ENCODE peak calls at places on chromosomes 12 and 14, in ten cellular contexts. V is endothelial cell of umbilical vein, L is neuronal stem cell, K is SK-N-SH, Z is A549, S is hepatocyte, T is IMR-90, E is GM23248, J is HCT116, D is astrocyte. X is an unnamed sample. For H3K4me1, the result is how much of the 10 kb centered on the place peaks cover.

GRCh38 chr12:1540690-1541089 is 53.7 kb downstream of the FBXL14 start:
- DNase-seq in V (no peak), L (no peak), K (no peak), Z (no peak), S (no peak), T (peak), E (peak), J (peak), D (peak), X (peak)

GRCh38 chr12:120874547-120875245 is 29.5 kb downstream of the SPPL3 start:
- DNase-seq in V (no peak), L (no peak), K (no peak), Z (no peak), S (no peak), T (no peak), E (no peak), J (no peak), D (no peak), X (no peak)

GRCh38 chr12:71315328-71315960 is 124.2 kb upstream of the LGR5 start:
- DNase-seq in V (no peak), L (no peak), K (no peak), Z (no peak), S (no peak), T (no peak), E (no peak), J (no peak), D (no peak), X (no peak)

GRCh38 chr14:100734031-100734990 is 7.6 kb downstream of the DLK1 start:
- DNase-seq in V (no peak), L (no peak), K (peak), Z (no peak), S (no peak), T (no peak), E (no peak), J (no peak), D (no peak), X (peak)

GRCh38 chr12:58886474-58886873 is 33.8 kb downstream of the LRIG3 start:
- DNase-seq in V (no peak), L (no peak), K (no peak), Z (no peak), S (no peak), T (no peak), E (no peak), J (no peak), D (no peak), X (no peak)

GRCh38 chr12:108173160-108173559 is 44.1 kb downstream of the WSCD2 start:
- DNase-seq in V (no peak), L (no peak), K (no peak), Z (no peak), S (no peak), T (no peak), E (no peak), J (no peak), D (no peak), X (no peak)

GRCh38 chr14:24353551-24354529 is 14.0 kb upstream of the RIPK3 start:
- DNase-seq in V (no peak), L (no peak), K (no peak), Z (no peak), S (peak), T (peak), E (peak), J (no peak), D (peak), X (peak)

GRCh38 chr14:29993148-29993547 is 65.5 kb upstream of the PRKD1 start:
- DNase-seq in V (no peak), L (no peak), K (no peak), Z (no peak), S (peak), T (no peak), E (no peak), J (no peak), D (no peak), X (no peak)

GRCh38 chr12:10672231-10672868 is 1.5 kb downstream of the STYK1 start:
- DNase-seq in V (no peak), L (no peak), K (no peak), Z (no peak), S (no peak), T (no peak), E (no peak), J (no peak), D (no peak), X (no peak)

GRCh38 chr12:108826115-108826806 is 31.1 kb downstream of the SSH1 start:
- DNase-seq in V (peak), L (no peak), K (peak), Z (no peak), S (peak), T (peak), E (peak), J (no peak), D (peak), X (peak)

GRCh38 chr14:91829511-91829910 is 37.8 kb downstream of the TC2N start:
- DNase-seq in V (no peak), L (no peak), K (no peak), Z (no peak), S (no peak), T (no peak), E (no peak), J (no peak), D (no peak), X (no peak)

GRCh38 chr12:52358575-52359350 is 8.5 kb downstream of the KRT85 start:
- DNase-seq in V (no peak), L (no peak), K (no peak), Z (no peak), S (no peak), T (no peak), E (no peak), J (no peak), D (no peak), X (peak)

GRCh38 chr14:23512156-23512555 is 39.4 kb downstream of the ZFHX2 start:
- DNase-seq in V (no peak), L (no peak), K (peak), Z (no peak), S (no peak), T (no peak), E (peak), J (no peak), D (peak), X (peak)

GRCh38 chr12:58919271-58920101 is 818 bp downstream of the LRIG3 start:
- DNase-seq in V (peak), L (peak), K (no peak), Z (peak), S (peak), T (peak), E (peak), J (no peak), D (peak), X (peak)

GRCh38 chr14:103121846-103122577 is 1.2 kb upstream of the TNFAIP2 start:
- DNase-seq in V (peak), L (no peak), K (peak), Z (peak), S (peak), T (peak), E (peak), J (no peak), D (peak), X (peak)

GRCh38 chr12:1576410-1577240 is 17.8 kb downstream of the FBXL14 start:
- DNase-seq in V (no peak), L (no peak), K (peak), Z (no peak), S (peak), T (peak), E (peak), J (no peak), D (peak), X (peak)

GRCh38 chr12:79685068-79685467 is 5.7 kb downstream of the PAWR start:
- DNase-seq in V (peak), L (no peak), K (no peak), Z (peak), S (no peak), T (peak), E (peak), J (no peak), D (peak), X (no peak)

GRCh38 chr12:12804011-12804410 is 9.1 kb upstream of the DDX47 start:
- DNase-seq in V (peak), L (no peak), K (no peak), Z (peak), S (peak), T (peak), E (peak), J (no peak), D (no peak), X (peak)

GRCh38 chr12:32558941-32559340 is 120.2 kb upstream of the DNM1L start:
- DNase-seq in V (no peak), L (no peak), K (no peak), Z (no peak), S (no peak), T (peak), E (peak), J (no peak), D (no peak), X (peak)

GRCh38 chr14:33564774-33565630 is 385.9 kb downstream of the EGLN3 start:
- DNase-seq in V (peak), L (no peak), K (no peak), Z (no peak), S (no peak), T (peak), E (peak), J (no peak), D (peak), X (no peak)

GRCh38 chr12:55686366-55687010 is 21.2 kb downstream of the ITGA7 start:
- DNase-seq in V (no peak), L (no peak), K (no peak), Z (no peak), S (no peak), T (no peak), E (peak), J (no peak), D (no peak), X (peak)

GRCh38 chr14:59240356-59240755 is 51.9 kb downstream of the DAAM1 start:
- DNase-seq in V (no peak), L (no peak), K (no peak), Z (no peak), S (no peak), T (no peak), E (no peak), J (no peak), D (no peak), X (no peak)

GRCh38 chr12:55742719-55743130 is at the start of gene GDF11:
- DNase-seq in V (peak), L (peak), K (no peak), Z (peak), S (peak), T (peak), E (peak), J (no peak), D (peak), X (peak)

GRCh38 chr14:92719890-92720323 is 28.5 kb downstream of the LGMN start:
- DNase-seq in V (no peak), L (no peak), K (no peak), Z (no peak), S (peak), T (no peak), E (peak), J (no peak), D (no peak), X (peak)

GRCh38 chr12:103677341-103677740 is 90.3 kb downstream of the STAB2 start:
- DNase-seq in V (no peak), L (no peak), K (no peak), Z (no peak), S (no peak), T (no peak), E (no peak), J (no peak), D (no peak), X (no peak)

GRCh38 chr12:44286336-44286735 is 450.5 kb downstream of the TMEM117 start:
- DNase-seq in V (peak), L (no peak), K (no peak), Z (no peak), S (no peak), T (peak), E (peak), J (no peak), D (peak), X (no peak)

GRCh38 chr12:12811343-12811742 is 1.8 kb upstream of the DDX47 start:
- DNase-seq in V (no peak), L (no peak), K (no peak), Z (no peak), S (no peak), T (no peak), E (no peak), J (no peak), D (no peak), X (no peak)

GRCh38 chr14:64736271-64737131 is 32.3 kb downstream of the PLEKHG3 start:
- DNase-seq in V (no peak), L (no peak), K (no peak), Z (no peak), S (peak), T (no peak), E (no peak), J (no peak), D (no peak), X (no peak)
- H3K4me2 ChIP-seq in V (no peak), L (no peak), K (no peak), Z (no peak), S (no peak), T (no peak), E (no peak), J (no peak), D (no peak), X (no peak)

GRCh38 chr14:89416002-89416995 is 734 bp downstream of the FOXN3 start:
- DNase-seq in V (peak), L (peak), K (peak), Z (peak), S (peak), T (peak), E (peak), J (peak), D (peak), X (peak)

GRCh38 chr14:89417111-89417468 is at the start of gene FOXN3:
- DNase-seq in V (peak), L (peak), K (peak), Z (peak), S (peak), T (peak), E (peak), J (peak), D (peak), X (peak)

GRCh38 chr14:89411976-89412375 is 5.1 kb downstream of the FOXN3 start:
- DNase-seq in V (no peak), L (no peak), K (no peak), Z (no peak), S (no peak), T (no peak), E (no peak), J (no peak), D (no peak), X (no peak)

GRCh38 chr14:89417469-89418225 is 614 bp upstream of the FOXN3 start:
- DNase-seq in V (peak), L (peak), K (peak), Z (peak), S (peak), T (peak), E (peak), J (peak), D (peak), X (peak)

GRCh38 chr14:89415139-89415538 is 1.9 kb downstream of the FOXN3 start:
- DNase-seq in V (peak), L (no peak), K (no peak), Z (no peak), S (no peak), T (no peak), E (peak), J (no peak), D (no peak), X (no peak)
- H3K4me3 ChIP-seq in V (peak), L (peak), K (peak), Z (peak), S (peak), T (peak), E (peak), J (no peak), D (peak), X (peak)

DNA sequence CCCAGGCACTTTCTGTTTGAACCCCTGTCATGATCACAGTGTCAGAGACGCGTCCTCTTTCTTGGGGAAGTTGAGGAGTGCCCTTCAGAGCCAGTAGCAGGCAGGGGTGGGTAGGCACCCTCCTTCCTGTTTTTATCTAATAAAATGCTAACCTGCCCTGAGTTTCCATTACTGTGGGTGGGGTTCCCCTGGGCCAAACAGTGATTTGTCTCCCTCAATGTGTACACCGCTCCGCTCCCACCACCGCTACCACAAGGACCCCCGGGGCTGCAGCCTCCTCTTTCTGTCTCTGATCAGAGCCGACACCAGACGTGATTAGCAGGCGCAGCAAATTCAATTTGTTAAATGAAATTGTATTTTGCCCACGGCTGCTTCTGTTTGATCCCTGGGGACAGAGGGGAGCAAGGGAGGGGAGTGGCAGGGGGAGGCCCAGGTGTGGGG is 5.1 kb downstream of the SHMT2 start:
- DNase-seq in V (no peak), L (no peak), K (peak), Z (no peak), S (no peak), T (no peak), E (no peak), J (no peak), D (no peak), X (peak)
- H3K4me1 ChIP-seq in V (under half), L (under half), K (under half), Z (under half), S (under half), T (under half), E (under half), J (under half), D (under half), X (under half)

GRCh38 chr12:11731455-11731854 is 82.0 kb downstream of the ETV6 start:
- DNase-seq in V (peak), L (no peak), K (no peak), Z (no peak), S (no peak), T (peak), E (peak), J (no peak), D (peak), X (no peak)

GRCh38 chr12:11729439-11730150 is 80.1 kb downstream of the ETV6 start:
- DNase-seq in V (no peak), L (no peak), K (no peak), Z (no peak), S (no peak), T (no peak), E (no peak), J (no peak), D (no peak), X (no peak)

GRCh38 chr12:11730299-11731041 is 81.0 kb downstream of the ETV6 start:
- DNase-seq in V (no peak), L (no peak), K (no peak), Z (no peak), S (peak), T (no peak), E (no peak), J (peak), D (no peak), X (no peak)

GRCh38 chr12:11732023-11732422 is 82.5 kb downstream of the ETV6 start:
- DNase-seq in V (no peak), L (no peak), K (no peak), Z (no peak), S (no peak), T (no peak), E (no peak), J (no peak), D (no peak), X (no peak)

GRCh38 chr12:11731042-11731357 is 81.5 kb downstream of the ETV6 start:
- DNase-seq in V (no peak), L (no peak), K (no peak), Z (no peak), S (no peak), T (no peak), E (no peak), J (no peak), D (no peak), X (no peak)
- H3K4me2 ChIP-seq in V (peak), L (no peak), K (peak), Z (peak), S (no peak), T (peak), E (peak), J (no peak), D (peak), X (peak)

DNA sequence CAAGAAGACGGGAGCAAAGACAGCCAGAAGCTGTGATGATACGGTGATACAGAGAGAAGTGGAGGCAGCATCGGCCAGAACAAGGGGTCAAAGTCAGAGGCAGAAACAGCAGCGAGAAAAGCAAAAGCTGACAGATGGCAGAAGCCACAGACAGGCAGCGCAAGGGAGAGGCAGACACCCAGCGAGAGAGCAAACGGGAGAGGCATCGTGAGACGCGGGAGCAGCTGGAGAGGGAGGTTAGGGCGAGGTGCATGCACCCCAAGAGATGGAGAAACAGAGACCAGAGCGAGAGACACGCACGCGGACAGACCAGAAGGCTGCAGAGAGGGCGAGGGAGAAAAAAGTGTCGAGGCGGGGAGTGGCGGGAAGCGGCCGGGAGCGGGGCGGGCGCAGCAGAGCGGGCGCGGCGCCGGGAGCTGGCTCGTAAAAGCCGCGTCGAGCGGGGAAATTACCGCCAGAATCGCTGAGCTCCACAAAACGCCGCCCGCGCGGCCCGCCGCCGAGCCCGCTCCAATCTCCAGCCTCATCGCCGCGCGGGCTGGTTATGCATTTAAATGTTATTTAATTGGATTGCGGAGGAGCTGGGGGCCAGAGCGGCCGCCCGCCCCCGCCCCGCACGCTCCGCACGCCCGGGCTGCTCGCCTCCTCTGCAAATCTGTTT is 15.6 kb downstream of the SMUG1 start:
- DNase-seq in V (peak), L (no peak), K (peak), Z (no peak), S (peak), T (no peak), E (peak), J (no peak), D (no peak), X (peak)
- H3K4me3 ChIP-seq in V (no peak), L (peak), K (peak), Z (no peak), S (peak), T (peak), E (peak), J (no peak), D (peak), X (peak)

DNA sequence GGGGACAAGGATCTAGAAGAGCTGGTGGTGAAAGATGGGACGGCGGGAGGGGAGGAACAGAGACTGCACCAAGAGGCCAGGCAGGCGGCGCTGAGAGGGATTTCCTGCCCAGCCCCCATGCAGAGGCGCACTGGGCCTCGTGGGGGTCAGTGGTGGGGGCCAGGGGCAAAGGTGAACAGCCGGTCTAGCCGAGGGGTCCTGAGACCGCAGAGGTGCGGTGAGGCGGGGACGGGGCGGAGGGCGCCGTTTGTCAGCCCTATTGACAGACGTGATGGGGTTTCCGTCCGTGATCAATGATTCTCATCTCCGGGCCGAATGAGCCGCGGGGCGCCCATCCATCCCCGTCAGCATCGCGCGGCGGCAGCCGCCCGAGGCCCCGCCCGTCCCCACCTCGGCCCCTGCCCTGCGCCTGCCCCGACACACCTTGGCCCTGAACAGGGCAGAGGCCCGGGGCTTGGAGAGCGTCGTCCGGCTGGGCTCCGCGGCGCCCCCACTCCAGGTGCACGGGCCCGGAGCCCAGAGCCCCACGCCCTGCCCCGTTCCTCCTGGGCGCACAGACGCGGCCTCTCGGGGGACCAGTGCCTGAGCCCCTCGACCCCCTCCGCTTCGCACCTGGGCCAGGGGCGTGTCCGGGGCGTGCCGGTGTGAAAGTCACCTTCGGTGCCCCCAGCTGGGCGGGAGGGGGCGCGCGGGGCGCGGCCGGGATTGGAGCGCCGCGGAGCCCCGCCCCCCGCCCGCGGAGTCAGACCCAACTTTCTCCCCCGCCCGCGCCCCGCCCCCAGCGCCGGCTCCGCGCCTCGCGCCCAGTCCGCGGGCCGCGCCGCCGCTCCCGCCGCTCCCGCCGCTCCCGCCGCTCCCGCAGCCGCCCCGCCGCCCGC is at the start of gene NXPH4:
- DNase-seq in V (no peak), L (no peak), K (peak), Z (peak), S (peak), T (no peak), E (peak), J (no peak), D (no peak), X (peak)
- H3K4me1 ChIP-seq in V (under half), L (under half), K (under half), Z (under half), S (under half), T (under half), E (under half), J (under half), D (under half), X (under half)

GRCh38 chr12:14059538-14059937 is 78.1 kb upstream of the GRIN2B start:
- DNase-seq in V (no peak), L (no peak), K (no peak), Z (no peak), S (no peak), T (no peak), E (no peak), J (no peak), D (no peak), X (no peak)

GRCh38 chr12:14066021-14066420 is 84.6 kb upstream of the GRIN2B start:
- DNase-seq in V (no peak), L (no peak), K (no peak), Z (no peak), S (peak), T (no peak), E (no peak), J (peak), D (no peak), X (no peak)

GRCh38 chr12:14065094-14065493 is 83.7 kb upstream of the GRIN2B start:
- DNase-seq in V (no peak), L (no peak), K (no peak), Z (no peak), S (no peak), T (no peak), E (no peak), J (no peak), D (no peak), X (no peak)
- H3K4me2 ChIP-seq in V (no peak), L (no peak), K (no peak), Z (no peak), S (no peak), T (no peak), E (no peak), J (no peak), D (no peak), X (no peak)

X was measured in osteoblast.